ENCODE peak calls at places on chromosome 3, in eight cellular contexts. D is AG10803, F is OCI-LY7, R is fibroblast of mammary gland, M is body of pancreas, C is GM23338, Z is HFFc6, L is heart right ventricle. J is an unnamed sample.

GRCh38 chr3:129651316-129652202 is 45.1 kb upstream of the PLXND1 start:
- DNase-seq in D (peak; percentile 88), F (no peak), R (peak; percentile 70), M (no peak), C (peak; percentile 59), Z (peak; percentile 92), L (no peak), J (no peak)

GRCh38 chr3:113626513-113627371 is 69.7 kb downstream of the USF3 start:
- DNase-seq in D (peak; percentile 50), F (peak; percentile 64), R (peak; percentile 68), M (peak; percentile 69), C (peak; percentile 91), Z (peak; percentile 28), L (peak; percentile 59), J (peak; percentile 38)

GRCh38 chr3:39171860-39172259 is 18.5 kb upstream of the CSRNP1 start:
- DNase-seq in D (no peak), F (no peak), R (no peak), M (no peak), C (no peak), Z (no peak), L (no peak), J (no peak)

GRCh38 chr3:168156479-168156878 is 60.8 kb upstream of the GOLIM4 start:
- DNase-seq in D (no peak), F (no peak), R (no peak), M (peak; percentile 13), C (no peak), Z (no peak), L (no peak), J (no peak)

GRCh38 chr3:78875851-78876250 is 891.9 kb downstream of the ROBO1 start:
- DNase-seq in D (no peak), F (no peak), R (peak; percentile 66), M (no peak), C (no peak), Z (no peak), L (no peak), J (no peak)

GRCh38 chr3:52530918-52531635 is 2.6 kb downstream of the NT5DC2 start:
- DNase-seq in D (no peak), F (no peak), R (no peak), M (no peak), C (no peak), Z (no peak), L (peak; percentile 48), J (no peak)

GRCh38 chr3:161275919-161276318 is 54.8 kb downstream of the NMD3 start:
- DNase-seq in D (no peak), F (no peak), R (no peak), M (no peak), C (no peak), Z (no peak), L (no peak), J (no peak)

GRCh38 chr3:61875073-61875472 is 313.7 kb downstream of the PTPRG start:
- DNase-seq in D (peak; percentile 36), F (no peak), R (no peak), M (no peak), C (peak; percentile 82), Z (no peak), L (no peak), J (no peak)

GRCh38 chr3:99863002-99863401 is 45.3 kb downstream of the CMSS1 start:
- DNase-seq in D (no peak), F (no peak), R (no peak), M (no peak), C (no peak), Z (no peak), L (no peak), J (no peak)

GRCh38 chr3:194203482-194204035 is 67.6 kb downstream of the HES1 start:
- DNase-seq in D (no peak), F (no peak), R (no peak), M (no peak), C (peak; percentile 40), Z (no peak), L (no peak), J (no peak)

GRCh38 chr3:160575589-160575988 is 10.2 kb upstream of the KPNA4 start:
- DNase-seq in D (no peak), F (no peak), R (no peak), M (no peak), C (no peak), Z (no peak), L (no peak), J (no peak)

GRCh38 chr3:107206945-107207344 is 170.3 kb upstream of the CCDC54 start:
- DNase-seq in D (no peak), F (no peak), R (peak; percentile 30), M (no peak), C (no peak), Z (no peak), L (no peak), J (no peak)

GRCh38 chr3:129441782-129442181 is 1.8 kb downstream of the IFT122 start:
- DNase-seq in D (peak; percentile 85), F (no peak), R (peak; percentile 70), M (peak; percentile 48), C (no peak), Z (peak; percentile 30), L (peak; percentile 40), J (no peak)

GRCh38 chr3:102024270-102024904 is 175.1 kb downstream of the NFKBIZ start:
- DNase-seq in D (no peak), F (no peak), R (no peak), M (no peak), C (no peak), Z (no peak), L (no peak), J (no peak)

GRCh38 chr3:63912768-63913588 is 795 bp upstream of the SCAANT1 start:
- DNase-seq in D (peak; percentile 45), F (peak; percentile 33), R (peak; percentile 65), M (peak; percentile 85), C (peak; percentile 75), Z (peak; percentile 54), L (peak; percentile 49), J (no peak)

GRCh38 chr3:188788621-188789081 is 383.1 kb upstream of the TPRG1 start:
- DNase-seq in D (peak; percentile 90), F (no peak), R (peak; percentile 96), M (peak; percentile 29), C (no peak), Z (peak; percentile 86), L (no peak), J (no peak)

GRCh38 chr3:132135628-132136333 is 101.0 kb upstream of the CPNE4 start:
- DNase-seq in D (peak; percentile 98), F (no peak), R (peak; percentile 98), M (no peak), C (peak; percentile 31), Z (peak; percentile 98), L (no peak), J (no peak)

GRCh38 chr3:186536883-186537553 is 7.2 kb downstream of the CRYGS start:
- DNase-seq in D (no peak), F (no peak), R (peak; percentile 31), M (no peak), C (no peak), Z (peak; percentile 35), L (no peak), J (no peak)

GRCh38 chr3:186538779-186539178 is 5.4 kb downstream of the CRYGS start:
- DNase-seq in D (no peak), F (no peak), R (no peak), M (no peak), C (no peak), Z (no peak), L (no peak), J (no peak)

GRCh38 chr3:186544281-186544680 is at the start of gene CRYGS:
- DNase-seq in D (peak; percentile 20), F (no peak), R (peak; percentile 28), M (no peak), C (no peak), Z (no peak), L (no peak), J (no peak)

GRCh38 chr3:186540444-186541226 is 3.5 kb downstream of the CRYGS start:
- DNase-seq in D (peak; percentile 61), F (peak; percentile 83), R (peak; percentile 81), M (peak; percentile 86), C (peak; percentile 93), Z (peak; percentile 67), L (peak; percentile 67), J (peak; percentile 68)
- TF ChIP-seq CTCF in D (peak; percentile 65), F (peak; percentile 99), R (peak; percentile 66), M (peak; percentile 94), C (peak; percentile 90), Z (peak; percentile 93), L (peak; percentile 68), J (peak; percentile 96)

GRCh38 chr3:173618703-173619102 is 221.2 kb downstream of the NLGN1 start:
- DNase-seq in D (no peak), F (no peak), R (no peak), M (no peak), C (no peak), Z (no peak), L (peak; percentile 23), J (no peak)
- TF ChIP-seq CTCF in D (no peak), F (no peak), R (no peak), M (no peak), C (no peak), Z (no peak), L (no peak), J (no peak)

DNA sequence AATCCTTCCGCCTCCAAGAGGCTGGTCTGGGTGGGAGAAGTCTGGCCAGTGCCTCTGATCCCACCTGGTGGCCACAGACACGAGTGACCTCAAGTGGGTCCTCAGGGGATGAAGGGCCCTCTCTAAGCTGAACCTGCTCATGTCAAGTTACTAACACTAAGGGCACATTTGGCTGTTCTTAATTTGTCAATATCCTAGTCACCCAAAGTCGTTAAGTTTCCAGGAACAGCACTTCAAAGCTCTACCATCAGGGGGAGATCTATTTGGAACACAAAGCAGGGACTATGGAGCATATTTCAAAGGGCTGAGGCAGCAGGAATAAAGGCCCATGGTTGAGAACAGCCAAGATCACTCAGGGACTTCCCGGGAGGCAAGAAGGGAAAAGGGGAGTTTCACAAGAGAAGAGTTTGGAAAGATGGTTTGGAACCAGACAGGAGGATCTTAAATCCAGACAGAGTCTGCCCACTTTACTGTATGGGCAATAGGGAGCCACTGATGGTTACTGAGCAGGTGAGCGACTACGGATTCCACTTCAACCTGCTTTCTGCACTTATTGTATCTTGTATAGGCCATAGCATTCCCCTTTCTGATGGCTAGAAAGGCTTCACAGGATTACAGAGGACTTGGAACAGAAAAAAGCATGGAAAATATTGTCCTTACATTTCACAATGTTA is 13.7 kb downstream of the OXTR start:
- DNase-seq in D (no peak), F (no peak), R (no peak), M (no peak), C (peak; percentile 69), Z (peak; percentile 53), L (no peak), J (no peak)
- TF ChIP-seq CTCF in D (peak; percentile 52), F (peak; percentile 36), R (peak; percentile 38), M (no peak), C (peak; percentile 51), Z (peak; percentile 77), L (no peak), J (peak; percentile 48)

DNA sequence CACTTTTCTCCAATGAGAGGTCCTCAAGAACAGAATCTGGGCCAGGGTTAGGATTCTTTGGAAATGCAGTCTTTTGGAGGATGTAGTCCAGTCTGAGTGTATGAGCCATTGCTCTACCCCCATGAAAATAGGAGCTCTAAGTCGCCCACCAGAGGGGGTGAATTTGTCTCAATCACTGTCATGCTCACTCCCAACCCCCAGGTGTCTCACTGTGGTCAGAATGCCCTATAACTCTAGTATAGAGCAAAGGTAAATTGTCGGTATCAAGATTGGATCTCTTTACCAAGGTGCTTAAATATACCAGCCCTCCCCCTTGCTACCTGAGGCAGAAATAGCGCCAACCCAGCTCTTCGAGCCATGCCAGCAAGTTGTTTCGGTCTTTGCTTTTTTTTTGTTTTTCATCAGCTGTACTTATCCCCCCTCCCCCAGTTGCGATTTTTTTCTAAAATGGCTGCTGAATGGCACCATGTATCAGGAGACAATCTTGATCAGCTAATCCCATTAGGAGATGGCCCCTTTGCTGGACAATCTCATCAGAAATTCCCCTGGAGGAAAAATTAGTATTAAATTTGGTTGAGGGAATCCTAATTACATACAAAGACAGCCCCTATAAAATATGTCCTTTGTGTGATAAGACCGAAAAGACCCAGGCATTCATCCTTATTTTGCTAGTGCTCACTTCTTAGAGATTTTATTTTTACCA is 130.7 kb downstream of the EBLN2 start:
- DNase-seq in D (no peak), F (peak; percentile 10), R (peak; percentile 3), M (no peak), C (peak; percentile 91), Z (no peak), L (no peak), J (no peak)
- TF ChIP-seq CTCF in D (peak; percentile 3), F (peak; percentile 69), R (peak; percentile 16), M (no peak), C (peak; percentile 86), Z (peak; percentile 23), L (peak; percentile 7), J (peak; percentile 42)

J was measured in neural crest cell.